ENCODE peak calls at places on chromosomes 16 and 17, in four cellular contexts. One of them, this sample, is unnamed.

GRCh38 chr16:86986136-86986535 is 331.1 kb downstream of the C16orf95 start:
- DNase-seq in AG09319: no peak
- DNase-seq in astrocyte of the cerebellum: no peak
- DNase-seq in OCI-M1: no peak
- DNase-seq in this sample: no peak

GRCh38 chr17:57284984-57285646 is 28.8 kb downstream of the MSI2 start:
- DNase-seq in AG09319: no peak
- DNase-seq in astrocyte of the cerebellum: peak
- DNase-seq in OCI-M1: peak
- DNase-seq in this sample: no peak

GRCh38 chr17:61641084-61641483 is 50.1 kb upstream of the NACA2 start:
- DNase-seq in AG09319: no peak
- DNase-seq in astrocyte of the cerebellum: no peak
- DNase-seq in OCI-M1: no peak
- DNase-seq in this sample: no peak

GRCh38 chr16:54077412-54077821 is 209.2 kb downstream of the IRX3 start:
- DNase-seq in AG09319: no peak
- DNase-seq in astrocyte of the cerebellum: peak
- DNase-seq in OCI-M1: no peak
- DNase-seq in this sample: peak

GRCh38 chr16:68893710-68894705 is 50.7 kb downstream of the TANGO6 start:
- DNase-seq in AG09319: no peak
- DNase-seq in astrocyte of the cerebellum: peak
- DNase-seq in OCI-M1: peak
- DNase-seq in this sample: no peak

GRCh38 chr16:48161906-48162305 is 6.1 kb upstream of the ABCC12 start:
- DNase-seq in AG09319: no peak
- DNase-seq in astrocyte of the cerebellum: no peak
- DNase-seq in OCI-M1: no peak
- DNase-seq in this sample: no peak

GRCh38 chr16:2486645-2487516 is 12.0 kb downstream of the TBC1D24 start:
- DNase-seq in AG09319: no peak
- DNase-seq in astrocyte of the cerebellum: no peak
- DNase-seq in OCI-M1: no peak
- DNase-seq in this sample: no peak

GRCh38 chr17:35373984-35374765 is 754 bp upstream of the SLFN11 start:
- DNase-seq in AG09319: peak
- DNase-seq in astrocyte of the cerebellum: no peak
- DNase-seq in OCI-M1: peak
- DNase-seq in this sample: no peak

GRCh38 chr16:1424028-1424427 is 3.5 kb upstream of the UQCC4 start:
- DNase-seq in AG09319: no peak
- DNase-seq in astrocyte of the cerebellum: no peak
- DNase-seq in OCI-M1: no peak
- DNase-seq in this sample: no peak

GRCh38 chr17:69533481-69534234 is 119.2 kb downstream of the MAP2K6 start:
- DNase-seq in AG09319: no peak
- DNase-seq in astrocyte of the cerebellum: no peak
- DNase-seq in OCI-M1: no peak
- DNase-seq in this sample: no peak

GRCh38 chr16:66493490-66494401 is 56.2 kb downstream of the TK2 start:
- DNase-seq in AG09319: no peak
- DNase-seq in astrocyte of the cerebellum: no peak
- DNase-seq in OCI-M1: no peak
- DNase-seq in this sample: no peak

GRCh38 chr17:29760771-29761682 is 138.3 kb upstream of the CORO6 start:
- DNase-seq in AG09319: peak
- DNase-seq in astrocyte of the cerebellum: no peak
- DNase-seq in OCI-M1: peak
- DNase-seq in this sample: no peak

GRCh38 chr16:46884513-46885293 is 541 bp downstream of the GPT2 start:
- DNase-seq in AG09319: no peak
- DNase-seq in astrocyte of the cerebellum: no peak
- DNase-seq in OCI-M1: no peak
- DNase-seq in this sample: no peak

GRCh38 chr17:30483159-30483558 is 6.0 kb downstream of the GOSR1 start:
- DNase-seq in AG09319: no peak
- DNase-seq in astrocyte of the cerebellum: no peak
- DNase-seq in OCI-M1: no peak
- DNase-seq in this sample: no peak

GRCh38 chr16:87076950-87077749 is 240.0 kb downstream of the C16orf95 start:
- DNase-seq in AG09319: no peak
- DNase-seq in astrocyte of the cerebellum: no peak
- DNase-seq in OCI-M1: peak
- DNase-seq in this sample: no peak

GRCh38 chr16:19359556-19359955 is 58.1 kb upstream of the TMC5 start:
- DNase-seq in AG09319: no peak
- DNase-seq in astrocyte of the cerebellum: no peak
- DNase-seq in OCI-M1: no peak
- DNase-seq in this sample: no peak

GRCh38 chr17:45784583-45785372 is 658 bp downstream of the CRHR1 start:
- DNase-seq in AG09319: no peak
- DNase-seq in astrocyte of the cerebellum: no peak
- DNase-seq in OCI-M1: peak
- DNase-seq in this sample: no peak

GRCh38 chr17:1498869-1499268 is 6.4 kb upstream of the MYO1C start:
- DNase-seq in AG09319: no peak
- DNase-seq in astrocyte of the cerebellum: peak
- DNase-seq in OCI-M1: peak
- DNase-seq in this sample: no peak

This sample was measured in skeletal muscle cell.